ENCODE peak calls at places on chromosomes 6 and 20, in five cellular contexts. One of them, this sample, is unnamed.

GRCh38 chr6:122482750-122483080 is 11.1 kb upstream of the SERINC1 start:
- DNase-seq in H1: no peak
- DNase-seq in GM12878: no peak
- DNase-seq in K562: no peak
- DNase-seq in HepG2: no peak
- DNase-seq in this sample: no peak

GRCh38 chr6:9704989-9705388 is 709.9 kb downstream of the TFAP2A start:
- DNase-seq in H1: no peak
- DNase-seq in GM12878: no peak
- DNase-seq in K562: no peak
- DNase-seq in HepG2: peak
- DNase-seq in this sample: no peak

GRCh38 chr20:22807045-22807444 is 222.7 kb upstream of the FOXA2 start:
- DNase-seq in H1: no peak
- DNase-seq in GM12878: no peak
- DNase-seq in K562: no peak
- DNase-seq in HepG2: no peak
- DNase-seq in this sample: no peak

GRCh38 chr6:138387577-138388368 is 10.1 kb downstream of the SMIM28 start:
- DNase-seq in H1: no peak
- DNase-seq in GM12878: no peak
- DNase-seq in K562: no peak
- DNase-seq in HepG2: peak
- DNase-seq in this sample: no peak

GRCh38 chr6:156131221-156131903 is 645.8 kb upstream of the ARID1B start:
- DNase-seq in H1: no peak
- DNase-seq in GM12878: peak
- DNase-seq in K562: no peak
- DNase-seq in HepG2: no peak
- DNase-seq in this sample: no peak

GRCh38 chr6:6695711-6696048 is 107.2 kb downstream of the LY86 start:
- DNase-seq in H1: no peak
- DNase-seq in GM12878: no peak
- DNase-seq in K562: no peak
- DNase-seq in HepG2: no peak
- DNase-seq in this sample: no peak

GRCh38 chr20:14148042-14148441 is 152.7 kb downstream of the MACROD2 start:
- DNase-seq in H1: no peak
- DNase-seq in GM12878: no peak
- DNase-seq in K562: no peak
- DNase-seq in HepG2: no peak
- DNase-seq in this sample: no peak

GRCh38 chr20:16001286-16001685 is 572.0 kb downstream of the KIF16B start:
- DNase-seq in H1: no peak
- DNase-seq in GM12878: no peak
- DNase-seq in K562: no peak
- DNase-seq in HepG2: no peak
- DNase-seq in this sample: no peak

GRCh38 chr6:767755-768512 is 75.0 kb upstream of the EXOC2 start:
- DNase-seq in H1: no peak
- DNase-seq in GM12878: no peak
- DNase-seq in K562: no peak
- DNase-seq in HepG2: no peak
- DNase-seq in this sample: no peak

GRCh38 chr6:90025418-90026089 is 131.3 kb downstream of the GJA10 start:
- DNase-seq in H1: no peak
- DNase-seq in GM12878: no peak
- DNase-seq in K562: no peak
- DNase-seq in HepG2: no peak
- DNase-seq in this sample: peak

GRCh38 chr6:13048113-13048512 is 280.2 kb downstream of the TBC1D7 start:
- DNase-seq in H1: no peak
- DNase-seq in GM12878: no peak
- DNase-seq in K562: no peak
- DNase-seq in HepG2: no peak
- DNase-seq in this sample: no peak

GRCh38 chr6:45618259-45618658 is 240.5 kb upstream of the SUPT3H start:
- DNase-seq in H1: peak
- DNase-seq in GM12878: no peak
- DNase-seq in K562: no peak
- DNase-seq in HepG2: no peak
- DNase-seq in this sample: no peak

GRCh38 chr6:45619994-45620471 is 242.3 kb upstream of the SUPT3H start:
- DNase-seq in H1: peak
- DNase-seq in GM12878: no peak
- DNase-seq in K562: no peak
- DNase-seq in HepG2: no peak
- DNase-seq in this sample: no peak

GRCh38 chr6:45616209-45616608 is 238.5 kb upstream of the SUPT3H start:
- DNase-seq in H1: no peak
- DNase-seq in GM12878: no peak
- DNase-seq in K562: no peak
- DNase-seq in HepG2: no peak
- DNase-seq in this sample: no peak

GRCh38 chr6:45619211-45619760 is 241.6 kb upstream of the SUPT3H start:
- DNase-seq in H1: no peak
- DNase-seq in GM12878: no peak
- DNase-seq in K562: no peak
- DNase-seq in HepG2: no peak
- DNase-seq in this sample: no peak

DNA sequence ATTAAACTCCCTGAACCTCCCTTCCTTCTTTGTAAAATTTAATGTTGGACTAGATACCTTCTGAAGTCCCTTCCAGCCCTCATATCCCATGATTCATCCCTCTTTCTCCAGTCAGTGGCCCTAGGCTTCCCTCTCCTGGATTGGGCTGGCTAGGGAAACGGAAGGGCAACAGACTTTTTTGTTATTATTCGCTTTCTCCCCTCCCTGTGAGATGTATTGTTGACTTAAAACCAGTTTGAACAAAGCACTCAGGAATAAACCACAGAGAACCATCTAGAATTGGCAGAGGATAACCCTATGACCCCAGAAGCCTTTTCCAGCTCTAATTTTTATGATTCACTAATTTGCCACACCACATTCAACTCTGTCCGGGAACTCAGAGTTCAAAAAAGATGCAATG is 239.7 kb upstream of the SUPT3H start:
- DNase-seq in H1: peak
- DNase-seq in GM12878: no peak
- DNase-seq in K562: no peak
- DNase-seq in HepG2: no peak
- DNase-seq in this sample: no peak
- TF ChIP-seq ATF3 in H1: no peak
- TF ChIP-seq ATF3 in GM12878: no peak
- TF ChIP-seq ATF3 in K562: no peak
- TF ChIP-seq ATF3 in HepG2: no peak
- TF ChIP-seq ATF3 in this sample: no peak

GRCh38 chr6:118306640-118307238 is 241.4 kb upstream of the PLN start:
- DNase-seq in H1: no peak
- DNase-seq in GM12878: no peak
- DNase-seq in K562: no peak
- DNase-seq in HepG2: no peak
- DNase-seq in this sample: no peak
- TF ChIP-seq YY1 in H1: no peak
- TF ChIP-seq YY1 in GM12878: no peak
- TF ChIP-seq YY1 in K562: no peak
- TF ChIP-seq YY1 in HepG2: no peak
- TF ChIP-seq YY1 in this sample: no peak

DNA sequence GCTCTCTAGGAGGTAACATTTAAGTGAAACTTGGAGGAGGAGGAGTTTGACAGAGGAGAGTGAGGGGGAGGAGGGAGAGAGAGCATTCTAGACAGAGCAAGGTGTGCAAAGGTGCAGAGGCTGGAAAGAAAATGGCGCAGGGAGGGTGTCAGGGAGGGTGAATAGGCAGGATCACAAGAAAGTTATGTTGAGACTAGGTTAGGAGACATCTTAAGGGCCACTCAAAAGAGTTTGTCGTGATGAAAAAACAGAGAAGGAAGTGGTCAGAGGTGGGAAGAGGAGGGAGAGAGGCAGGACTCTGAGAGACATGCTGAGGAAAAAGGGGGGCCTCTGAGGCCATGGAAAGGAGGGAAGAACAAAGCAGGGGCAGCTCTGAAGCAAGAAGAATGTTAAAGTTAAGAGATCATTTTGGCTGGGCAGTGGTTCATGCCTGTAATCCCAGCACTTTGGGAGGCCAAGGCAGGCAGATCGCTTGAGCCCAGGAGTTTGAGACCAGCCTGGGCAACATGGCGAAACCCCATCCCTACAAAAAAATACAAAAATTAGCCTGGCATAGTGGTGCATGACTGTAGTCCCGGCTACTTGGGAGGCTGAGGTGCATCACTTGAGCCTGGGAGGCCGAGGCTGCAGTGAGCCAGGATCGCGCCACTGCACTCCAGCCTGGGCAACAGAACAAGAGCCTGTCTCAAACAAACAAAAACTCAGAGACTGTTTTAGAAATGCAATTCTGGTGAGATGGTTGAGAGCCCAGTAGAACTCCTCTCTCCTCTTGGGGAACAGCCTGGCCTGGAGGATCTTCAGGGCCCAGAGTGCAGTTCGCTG is 23.2 kb upstream of the FAM83C start:
- DNase-seq in H1: no peak
- DNase-seq in GM12878: no peak
- DNase-seq in K562: no peak
- DNase-seq in HepG2: no peak
- DNase-seq in this sample: no peak
- H2AFZ ChIP-seq in H1: no peak
- H2AFZ ChIP-seq in GM12878: no peak
- H2AFZ ChIP-seq in K562: no peak
- H2AFZ ChIP-seq in HepG2: no peak
- H2AFZ ChIP-seq in this sample: no peak

GRCh38 chr6:73954843-73955242 is 258.8 kb downstream of the CD109 start:
- DNase-seq in H1: no peak
- DNase-seq in GM12878: no peak
- DNase-seq in K562: no peak
- DNase-seq in HepG2: no peak
- DNase-seq in this sample: no peak
- TF ChIP-seq ATF3 in H1: no peak
- TF ChIP-seq ATF3 in GM12878: no peak
- TF ChIP-seq ATF3 in K562: no peak
- TF ChIP-seq ATF3 in HepG2: no peak
- TF ChIP-seq ATF3 in this sample: no peak

DNA sequence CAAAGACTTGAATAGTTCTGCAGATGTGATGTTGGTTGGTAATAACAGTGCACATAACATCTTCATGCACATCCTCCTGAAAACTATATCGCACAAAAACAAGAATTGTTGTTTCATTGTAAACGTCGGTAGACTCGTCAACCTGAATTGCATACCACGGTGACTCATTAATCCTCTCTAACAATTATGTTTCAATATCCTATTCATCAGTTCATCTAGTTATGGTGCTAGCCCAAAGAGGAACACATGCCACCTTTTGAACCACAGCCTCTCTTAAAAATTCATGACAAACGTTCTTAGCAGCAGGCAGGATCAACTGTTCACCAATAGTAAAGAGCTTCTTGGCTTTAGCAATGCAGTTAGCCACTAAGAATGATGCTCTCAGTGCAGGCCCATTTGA is 25.0 kb downstream of the CRYBG1 start:
- DNase-seq in H1: no peak
- DNase-seq in GM12878: no peak
- DNase-seq in K562: no peak
- DNase-seq in HepG2: no peak
- DNase-seq in this sample: no peak
- TF ChIP-seq YY1 in H1: no peak
- TF ChIP-seq YY1 in GM12878: no peak
- TF ChIP-seq YY1 in K562: no peak
- TF ChIP-seq YY1 in HepG2: no peak
- TF ChIP-seq YY1 in this sample: no peak

DNA sequence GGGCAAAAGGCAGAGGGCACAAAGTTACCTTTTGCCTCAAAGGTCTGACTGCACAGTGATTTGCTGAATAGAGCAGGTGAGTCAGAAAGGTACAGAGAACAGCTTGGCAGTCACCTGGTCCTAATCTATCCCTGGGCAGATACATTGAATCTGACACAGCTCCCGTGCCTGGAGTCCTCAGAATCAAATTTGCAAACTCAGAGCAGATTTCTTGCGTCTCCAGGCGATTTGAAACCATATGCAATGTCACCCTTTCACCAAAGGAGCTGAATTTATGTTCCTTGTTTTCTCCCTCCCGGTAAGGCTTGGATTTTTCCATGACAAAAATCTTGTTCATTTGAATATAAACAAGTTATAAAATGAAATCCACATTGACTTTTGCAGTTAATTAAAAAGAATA is 81.6 kb upstream of the SNAP25 start:
- DNase-seq in H1: no peak
- DNase-seq in GM12878: no peak
- DNase-seq in K562: no peak
- DNase-seq in HepG2: no peak
- DNase-seq in this sample: no peak
- H2AFZ ChIP-seq in H1: no peak
- H2AFZ ChIP-seq in GM12878: no peak
- H2AFZ ChIP-seq in K562: no peak
- H2AFZ ChIP-seq in HepG2: no peak
- H2AFZ ChIP-seq in this sample: no peak

DNA sequence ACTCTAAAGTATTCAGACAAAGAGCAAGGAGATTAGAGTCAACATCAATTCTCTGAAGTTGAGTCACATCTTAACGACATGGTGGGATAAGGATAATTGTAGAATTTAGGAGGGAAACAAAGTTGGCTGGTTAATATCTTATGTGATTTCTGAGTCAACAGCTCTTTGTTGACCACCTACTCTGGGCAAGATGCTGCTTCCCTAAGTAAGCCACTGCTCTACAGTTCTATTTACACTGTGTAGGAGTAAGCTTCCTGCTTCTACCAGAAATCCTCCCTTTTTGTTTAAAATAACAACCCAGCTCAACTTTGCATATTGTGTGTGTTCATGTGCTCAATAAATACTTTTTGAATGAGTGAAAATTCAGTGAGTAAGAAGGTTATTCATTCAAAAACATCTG is 3.1 kb downstream of the HS3ST5 start:
- DNase-seq in H1: no peak
- DNase-seq in GM12878: no peak
- DNase-seq in K562: no peak
- DNase-seq in HepG2: peak
- DNase-seq in this sample: no peak
- TF ChIP-seq ATF3 in H1: no peak
- TF ChIP-seq ATF3 in GM12878: no peak
- TF ChIP-seq ATF3 in K562: no peak
- TF ChIP-seq ATF3 in HepG2: no peak
- TF ChIP-seq ATF3 in this sample: no peak